ENCODE peak calls at places on chromosomes 11 and 22, in four cellular contexts. One of them, this sample, is unnamed.

GRCh38 chr11:131688056-131688693 is 317.8 kb downstream of the NTM start:
- DNase-seq in H1: peak
- DNase-seq in K562: peak
- DNase-seq in GM12878: no peak
- DNase-seq in this sample: no peak

GRCh38 chr11:67304511-67305113 is 1.3 kb downstream of the SSH3 start:
- DNase-seq in H1: no peak
- DNase-seq in K562: no peak
- DNase-seq in GM12878: no peak
- DNase-seq in this sample: no peak

GRCh38 chr11:75078233-75078632 is 18.4 kb downstream of the OR2AT4 start:
- DNase-seq in GM12878: no peak
- DNase-seq in H1: no peak
- DNase-seq in K562: no peak
- DNase-seq in this sample: peak

GRCh38 chr11:18071098-18071705 is 25.1 kb upstream of the TPH1 start:
- DNase-seq in GM12878: no peak
- DNase-seq in K562: no peak
- DNase-seq in H1: no peak
- DNase-seq in this sample: no peak

GRCh38 chr11:64560139-64560771 is 30.8 kb upstream of the SLC22A12 start:
- DNase-seq in H1: no peak
- DNase-seq in K562: no peak
- DNase-seq in GM12878: no peak
- DNase-seq in this sample: no peak

GRCh38 chr11:35857922-35858321 is 85.9 kb upstream of the LDLRAD3 start:
- DNase-seq in K562: no peak
- DNase-seq in GM12878: no peak
- DNase-seq in H1: no peak
- DNase-seq in this sample: no peak

GRCh38 chr11:124170801-124171586 is 12.2 kb upstream of the OR10D3 start:
- DNase-seq in GM12878: no peak
- DNase-seq in H1: no peak
- DNase-seq in K562: peak
- DNase-seq in this sample: no peak

GRCh38 chr22:23012081-23012622 is 58.2 kb upstream of the GNAZ start:
- DNase-seq in H1: no peak
- DNase-seq in K562: no peak
- DNase-seq in GM12878: peak
- DNase-seq in this sample: no peak

GRCh38 chr11:3201677-3202181 is 16.9 kb downstream of the MRGPRG start:
- DNase-seq in GM12878: no peak
- DNase-seq in H1: no peak
- DNase-seq in K562: no peak
- DNase-seq in this sample: no peak

GRCh38 chr11:3202305-3202704 is 16.3 kb downstream of the MRGPRG start:
- DNase-seq in GM12878: no peak
- DNase-seq in K562: no peak
- DNase-seq in H1: no peak
- DNase-seq in this sample: no peak

GRCh38 chr11:3204141-3205015 is 14.2 kb downstream of the MRGPRG start:
- DNase-seq in K562: no peak
- DNase-seq in H1: no peak
- DNase-seq in GM12878: no peak
- DNase-seq in this sample: no peak

GRCh38 chr11:3202759-3203158 is 15.9 kb downstream of the MRGPRG start:
- DNase-seq in GM12878: no peak
- DNase-seq in K562: no peak
- DNase-seq in H1: no peak
- DNase-seq in this sample: no peak

DNA sequence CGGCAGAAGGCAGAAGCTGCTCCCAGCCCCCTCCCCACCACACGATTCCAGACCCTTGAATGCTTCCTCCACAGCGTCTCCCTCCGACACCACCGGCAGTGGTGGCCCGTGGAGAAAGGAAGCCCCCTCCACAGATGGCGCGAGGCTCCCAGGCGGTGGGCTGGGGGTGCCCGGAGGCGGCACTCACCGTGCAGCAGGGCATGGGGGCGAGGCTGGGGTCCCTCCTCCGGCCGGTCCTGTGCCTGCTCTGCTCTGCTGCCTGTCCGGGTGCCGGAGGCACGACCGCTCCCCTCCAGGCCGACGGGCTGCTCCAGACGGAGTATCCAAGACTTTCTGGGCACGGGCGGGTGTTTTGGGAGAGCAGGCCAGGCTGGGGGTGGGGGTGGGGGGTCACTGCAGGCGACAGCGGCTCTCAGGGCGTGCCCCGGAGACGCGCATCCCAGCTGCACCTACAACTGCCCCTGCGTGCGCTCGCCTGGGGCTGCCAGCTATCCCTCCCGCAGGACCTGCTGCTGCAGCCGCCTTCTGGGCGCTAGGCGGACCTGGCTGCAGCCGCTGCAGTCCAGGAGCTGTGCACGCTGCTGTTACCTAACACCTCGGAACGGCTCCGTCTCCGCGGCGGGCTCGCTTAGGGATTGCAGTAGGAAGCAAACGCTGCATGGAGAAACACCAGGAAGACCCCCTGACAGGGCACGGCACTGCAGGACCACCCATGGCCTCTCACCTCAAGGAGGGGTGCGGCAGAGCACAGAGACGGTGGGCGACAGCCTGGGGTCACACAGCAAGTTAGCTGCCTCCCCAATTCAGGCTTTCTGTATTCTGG is 15.2 kb downstream of the MRGPRG start:
- DNase-seq in GM12878: no peak
- DNase-seq in H1: peak
- DNase-seq in K562: no peak
- DNase-seq in this sample: no peak
- TF ChIP-seq ZNF274 in GM12878: no peak
- TF ChIP-seq ZNF274 in H1: no peak
- TF ChIP-seq ZNF274 in K562: no peak
- TF ChIP-seq ZNF274 in this sample: no peak

DNA sequence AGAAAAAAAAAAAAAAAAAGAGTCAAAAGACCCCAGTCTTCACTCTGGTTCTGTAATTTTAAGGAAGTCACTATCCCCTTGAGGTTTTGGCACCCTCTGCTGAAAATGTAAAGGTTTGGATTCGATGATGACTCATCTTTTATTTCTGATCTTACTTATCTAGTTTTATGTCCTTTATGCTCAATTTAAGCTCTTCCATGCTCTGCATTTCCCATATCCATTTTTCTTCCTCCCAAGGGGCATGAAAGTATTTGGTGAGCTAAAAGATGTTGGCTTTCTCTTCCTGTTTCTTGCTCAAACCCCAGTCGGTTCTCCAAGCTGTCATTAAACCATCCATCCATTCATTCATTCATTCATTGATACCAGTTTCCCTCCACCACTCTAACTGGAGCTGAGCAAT is 61.0 kb upstream of the CDON start:
- DNase-seq in H1: no peak
- DNase-seq in GM12878: no peak
- DNase-seq in K562: no peak
- DNase-seq in this sample: no peak
- TF ChIP-seq EGR1 in H1: no peak
- TF ChIP-seq EGR1 in GM12878: no peak
- TF ChIP-seq EGR1 in K562: no peak
- TF ChIP-seq EGR1 in this sample: no peak

GRCh38 chr22:42613869-42614268 is 814 bp downstream of the POLDIP3 start:
- DNase-seq in H1: no peak
- DNase-seq in GM12878: no peak
- DNase-seq in K562: no peak
- DNase-seq in this sample: no peak
- TF ChIP-seq SRF in H1: no peak
- TF ChIP-seq SRF in GM12878: no peak
- TF ChIP-seq SRF in K562: no peak
- TF ChIP-seq SRF in this sample: no peak

GRCh38 chr11:125412509-125412908 is 83.6 kb downstream of the FEZ1 start:
- DNase-seq in H1: no peak
- DNase-seq in GM12878: no peak
- DNase-seq in K562: no peak
- DNase-seq in this sample: no peak

GRCh38 chr11:125418396-125418795 is 77.7 kb downstream of the FEZ1 start:
- DNase-seq in K562: no peak
- DNase-seq in GM12878: no peak
- DNase-seq in H1: no peak
- DNase-seq in this sample: no peak

GRCh38 chr11:125414121-125414520 is 81.9 kb downstream of the FEZ1 start:
- DNase-seq in GM12878: no peak
- DNase-seq in H1: no peak
- DNase-seq in K562: no peak
- DNase-seq in this sample: no peak

GRCh38 chr11:125413226-125413625 is 82.8 kb downstream of the FEZ1 start:
- DNase-seq in GM12878: no peak
- DNase-seq in K562: no peak
- DNase-seq in H1: no peak
- DNase-seq in this sample: no peak

DNA sequence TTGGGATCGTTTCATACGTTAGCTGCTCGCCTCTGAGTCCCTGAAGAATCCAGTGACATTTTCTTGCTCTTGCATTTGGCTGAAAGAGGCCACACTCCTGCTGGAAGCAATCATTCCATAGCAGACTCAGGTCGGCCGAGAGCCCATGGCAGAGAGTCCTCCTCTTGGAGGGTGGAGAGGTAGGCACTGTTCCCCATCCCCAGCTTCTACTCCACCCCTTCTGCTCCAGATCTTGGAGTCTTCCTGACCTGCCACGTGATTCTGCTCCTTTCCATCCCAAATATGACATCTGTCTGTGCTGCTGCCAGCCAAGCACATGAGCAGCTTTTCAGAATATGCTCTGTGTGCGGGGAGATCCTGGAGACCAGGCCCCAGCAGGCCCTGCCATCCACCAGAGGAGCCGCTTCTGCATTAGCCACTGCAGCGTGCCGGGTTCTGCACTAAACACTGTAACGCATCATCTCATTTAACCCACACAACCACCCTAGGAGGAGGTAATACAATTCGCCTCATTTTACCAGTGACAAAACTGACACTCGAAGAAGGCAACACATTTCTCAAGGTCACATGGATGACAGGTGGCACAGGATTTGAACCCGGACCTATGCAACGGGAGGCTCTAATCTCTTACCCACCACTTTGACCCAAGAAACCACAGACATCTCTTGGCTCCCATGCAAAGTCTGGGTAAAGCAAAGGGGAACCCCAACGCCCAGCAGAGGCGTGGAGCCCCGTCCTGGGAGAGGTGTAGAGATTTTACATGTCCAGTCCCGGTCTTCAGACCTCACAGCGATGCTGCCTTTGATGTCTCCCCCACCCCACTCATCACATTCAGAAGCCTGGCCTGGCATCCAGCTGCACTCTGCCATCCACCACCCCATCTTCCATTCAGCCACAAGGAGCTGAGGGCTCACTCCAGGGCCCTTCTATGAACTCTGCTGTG is 78.8 kb downstream of the FEZ1 start:
- DNase-seq in K562: no peak
- DNase-seq in GM12878: no peak
- DNase-seq in H1: no peak
- DNase-seq in this sample: no peak
- TF ChIP-seq ZNF274 in K562: no peak
- TF ChIP-seq ZNF274 in GM12878: no peak
- TF ChIP-seq ZNF274 in H1: no peak
- TF ChIP-seq ZNF274 in this sample: no peak